ENCODE peak calls at places on chromosomes 2 and 18, in ten cellular contexts. One of them, this sample, is unnamed.
A peak's percentile ranks its signal among the peaks of the same experiment; 100 is the strongest.

GRCh38 chr2:204150695-204151240 is 214.2 kb downstream of the ICOS start:
- DNase-seq in stimulated activated CD4-positive, alpha-beta T cell treated with anti-CD3 and anti-CD28 coated beads, Interleukin-4, amount 100 ng/mL, for 4 hours: no peak
- DNase-seq in cerebellar cortex: no peak
- DNase-seq in astrocyte of the spinal cord: no peak
- DNase-seq in A549: no peak
- DNase-seq in NCI-H226: no peak
- DNase-seq in SK-N-SH: no peak
- DNase-seq in K562: no peak
- DNase-seq in LHCN-M2: no peak
- DNase-seq in HTR-8/SVneo: no peak
- DNase-seq in this sample: no peak

GRCh38 chr2:20934226-20934625 is 109.6 kb downstream of the APOB start:
- DNase-seq in LHCN-M2: no peak
- DNase-seq in SK-N-SH: peak; percentile 54
- DNase-seq in HTR-8/SVneo: no peak
- DNase-seq in NCI-H226: no peak
- DNase-seq in stimulated activated CD4-positive, alpha-beta T cell treated with anti-CD3 and anti-CD28 coated beads, Interleukin-4, amount 100 ng/mL, for 4 hours: no peak
- DNase-seq in K562: no peak
- DNase-seq in cerebellar cortex: peak; percentile 18
- DNase-seq in A549: no peak
- DNase-seq in astrocyte of the spinal cord: no peak
- DNase-seq in this sample: no peak

GRCh38 chr18:60122339-60122738 is 222.5 kb downstream of the PMAIP1 start:
- DNase-seq in stimulated activated CD4-positive, alpha-beta T cell treated with anti-CD3 and anti-CD28 coated beads, Interleukin-4, amount 100 ng/mL, for 4 hours: no peak
- DNase-seq in A549: no peak
- DNase-seq in astrocyte of the spinal cord: no peak
- DNase-seq in cerebellar cortex: no peak
- DNase-seq in SK-N-SH: no peak
- DNase-seq in HTR-8/SVneo: no peak
- DNase-seq in K562: no peak
- DNase-seq in LHCN-M2: no peak
- DNase-seq in NCI-H226: no peak
- DNase-seq in this sample: no peak

GRCh38 chr2:8380026-8380425 is 301.8 kb upstream of the ID2 start:
- DNase-seq in SK-N-SH: no peak
- DNase-seq in K562: no peak
- DNase-seq in NCI-H226: no peak
- DNase-seq in cerebellar cortex: no peak
- DNase-seq in LHCN-M2: no peak
- DNase-seq in astrocyte of the spinal cord: no peak
- DNase-seq in HTR-8/SVneo: no peak
- DNase-seq in stimulated activated CD4-positive, alpha-beta T cell treated with anti-CD3 and anti-CD28 coated beads, Interleukin-4, amount 100 ng/mL, for 4 hours: no peak
- DNase-seq in A549: no peak
- DNase-seq in this sample: no peak

GRCh38 chr2:134136702-134137101 is 117.2 kb upstream of the MGAT5 start:
- DNase-seq in A549: no peak
- DNase-seq in LHCN-M2: no peak
- DNase-seq in K562: no peak
- DNase-seq in stimulated activated CD4-positive, alpha-beta T cell treated with anti-CD3 and anti-CD28 coated beads, Interleukin-4, amount 100 ng/mL, for 4 hours: no peak
- DNase-seq in astrocyte of the spinal cord: no peak
- DNase-seq in cerebellar cortex: no peak
- DNase-seq in NCI-H226: no peak
- DNase-seq in SK-N-SH: no peak
- DNase-seq in HTR-8/SVneo: no peak
- DNase-seq in this sample: no peak

GRCh38 chr2:11744631-11745394 is 1.6 kb upstream of the LPIN1 start:
- DNase-seq in astrocyte of the spinal cord: peak; percentile 53
- DNase-seq in cerebellar cortex: peak; percentile 78
- DNase-seq in SK-N-SH: peak; percentile 71
- DNase-seq in A549: peak; percentile 67
- DNase-seq in LHCN-M2: peak; percentile 38
- DNase-seq in NCI-H226: peak; percentile 32
- DNase-seq in K562: peak; percentile 40
- DNase-seq in stimulated activated CD4-positive, alpha-beta T cell treated with anti-CD3 and anti-CD28 coated beads, Interleukin-4, amount 100 ng/mL, for 4 hours: no peak
- DNase-seq in HTR-8/SVneo: peak; percentile 53
- DNase-seq in this sample: no peak

GRCh38 chr2:98269274-98269673 is 77.0 kb upstream of the CNGA3 start:
- DNase-seq in HTR-8/SVneo: peak; percentile 44
- DNase-seq in cerebellar cortex: peak; percentile 36
- DNase-seq in astrocyte of the spinal cord: peak; percentile 58
- DNase-seq in SK-N-SH: peak; percentile 61
- DNase-seq in K562: peak; percentile 29
- DNase-seq in NCI-H226: peak; percentile 22
- DNase-seq in LHCN-M2: peak; percentile 44
- DNase-seq in A549: peak; percentile 51
- DNase-seq in stimulated activated CD4-positive, alpha-beta T cell treated with anti-CD3 and anti-CD28 coated beads, Interleukin-4, amount 100 ng/mL, for 4 hours: no peak
- DNase-seq in this sample: peak; percentile 54

GRCh38 chr2:160076239-160076638 is 13.8 kb upstream of the PLA2R1 start:
- DNase-seq in stimulated activated CD4-positive, alpha-beta T cell treated with anti-CD3 and anti-CD28 coated beads, Interleukin-4, amount 100 ng/mL, for 4 hours: no peak
- DNase-seq in cerebellar cortex: no peak
- DNase-seq in astrocyte of the spinal cord: no peak
- DNase-seq in NCI-H226: no peak
- DNase-seq in SK-N-SH: no peak
- DNase-seq in LHCN-M2: peak; percentile 31
- DNase-seq in A549: no peak
- DNase-seq in HTR-8/SVneo: no peak
- DNase-seq in K562: no peak
- DNase-seq in this sample: no peak

GRCh38 chr2:85234879-85235278 is 92.9 kb downstream of the TGOLN2 start:
- DNase-seq in cerebellar cortex: no peak
- DNase-seq in NCI-H226: no peak
- DNase-seq in HTR-8/SVneo: no peak
- DNase-seq in K562: no peak
- DNase-seq in SK-N-SH: no peak
- DNase-seq in LHCN-M2: no peak
- DNase-seq in A549: no peak
- DNase-seq in stimulated activated CD4-positive, alpha-beta T cell treated with anti-CD3 and anti-CD28 coated beads, Interleukin-4, amount 100 ng/mL, for 4 hours: no peak
- DNase-seq in astrocyte of the spinal cord: no peak
- DNase-seq in this sample: no peak

GRCh38 chr18:79393181-79393598 is 2.5 kb upstream of the NFATC1 start:
- DNase-seq in K562: no peak
- DNase-seq in SK-N-SH: no peak
- DNase-seq in LHCN-M2: no peak
- DNase-seq in HTR-8/SVneo: no peak
- DNase-seq in stimulated activated CD4-positive, alpha-beta T cell treated with anti-CD3 and anti-CD28 coated beads, Interleukin-4, amount 100 ng/mL, for 4 hours: no peak
- DNase-seq in NCI-H226: no peak
- DNase-seq in astrocyte of the spinal cord: no peak
- DNase-seq in cerebellar cortex: no peak
- DNase-seq in A549: no peak
- DNase-seq in this sample: no peak

GRCh38 chr2:120175000-120175581 is 48.1 kb downstream of the TMEM185B start:
- DNase-seq in NCI-H226: peak; percentile 15
- DNase-seq in LHCN-M2: peak; percentile 59
- DNase-seq in stimulated activated CD4-positive, alpha-beta T cell treated with anti-CD3 and anti-CD28 coated beads, Interleukin-4, amount 100 ng/mL, for 4 hours: no peak
- DNase-seq in SK-N-SH: peak; percentile 74
- DNase-seq in astrocyte of the spinal cord: peak; percentile 80
- DNase-seq in K562: peak; percentile 66
- DNase-seq in cerebellar cortex: peak; percentile 78
- DNase-seq in A549: peak; percentile 54
- DNase-seq in HTR-8/SVneo: peak; percentile 57
- DNase-seq in this sample: peak; percentile 59

GRCh38 chr2:126994340-126994777 is 95.7 kb downstream of the TEX51 start:
- DNase-seq in HTR-8/SVneo: no peak
- DNase-seq in NCI-H226: no peak
- DNase-seq in cerebellar cortex: no peak
- DNase-seq in K562: peak; percentile 38
- DNase-seq in LHCN-M2: no peak
- DNase-seq in stimulated activated CD4-positive, alpha-beta T cell treated with anti-CD3 and anti-CD28 coated beads, Interleukin-4, amount 100 ng/mL, for 4 hours: no peak
- DNase-seq in A549: no peak
- DNase-seq in astrocyte of the spinal cord: no peak
- DNase-seq in SK-N-SH: no peak
- DNase-seq in this sample: no peak

GRCh38 chr2:152766908-152767307 is 48.5 kb downstream of the ARL6IP6 start:
- DNase-seq in LHCN-M2: peak; percentile 17
- DNase-seq in A549: no peak
- DNase-seq in cerebellar cortex: no peak
- DNase-seq in SK-N-SH: no peak
- DNase-seq in NCI-H226: peak; percentile 47
- DNase-seq in K562: no peak
- DNase-seq in stimulated activated CD4-positive, alpha-beta T cell treated with anti-CD3 and anti-CD28 coated beads, Interleukin-4, amount 100 ng/mL, for 4 hours: no peak
- DNase-seq in HTR-8/SVneo: no peak
- DNase-seq in astrocyte of the spinal cord: peak; percentile 31
- DNase-seq in this sample: no peak

GRCh38 chr2:38433607-38433975 is 56.5 kb upstream of the ATL2 start:
- DNase-seq in astrocyte of the spinal cord: no peak
- DNase-seq in SK-N-SH: no peak
- DNase-seq in HTR-8/SVneo: no peak
- DNase-seq in stimulated activated CD4-positive, alpha-beta T cell treated with anti-CD3 and anti-CD28 coated beads, Interleukin-4, amount 100 ng/mL, for 4 hours: no peak
- DNase-seq in cerebellar cortex: no peak
- DNase-seq in K562: no peak
- DNase-seq in A549: no peak
- DNase-seq in LHCN-M2: no peak
- DNase-seq in NCI-H226: no peak
- DNase-seq in this sample: no peak

GRCh38 chr2:121599963-121600651 is 49.2 kb downstream of the CLASP1 start:
- DNase-seq in K562: no peak
- DNase-seq in stimulated activated CD4-positive, alpha-beta T cell treated with anti-CD3 and anti-CD28 coated beads, Interleukin-4, amount 100 ng/mL, for 4 hours: no peak
- DNase-seq in LHCN-M2: no peak
- DNase-seq in astrocyte of the spinal cord: no peak
- DNase-seq in cerebellar cortex: no peak
- DNase-seq in HTR-8/SVneo: no peak
- DNase-seq in NCI-H226: no peak
- DNase-seq in SK-N-SH: no peak
- DNase-seq in A549: no peak
- DNase-seq in this sample: no peak

GRCh38 chr2:120820885-120821279 is 85.2 kb downstream of the GLI2 start:
- DNase-seq in SK-N-SH: no peak
- DNase-seq in cerebellar cortex: no peak
- DNase-seq in HTR-8/SVneo: no peak
- DNase-seq in NCI-H226: no peak
- DNase-seq in A549: no peak
- DNase-seq in LHCN-M2: no peak
- DNase-seq in stimulated activated CD4-positive, alpha-beta T cell treated with anti-CD3 and anti-CD28 coated beads, Interleukin-4, amount 100 ng/mL, for 4 hours: no peak
- DNase-seq in K562: peak; percentile 33
- DNase-seq in astrocyte of the spinal cord: peak; percentile 77
- DNase-seq in this sample: no peak

This sample was measured in HuH-7.5.